ENCODE peak calls at places on chromosomes 4 and X, in four cellular contexts. T, N, H and K are unnamed samples.

GRCh38 chrX:104318330-104319009 is 63.7 kb upstream of the ESX1 start:
- DNase-seq in T (no peak), N (peak), H (no peak), K (no peak)

GRCh38 chr4:16082038-16082423 is 1.8 kb downstream of the PROM1 start:
- DNase-seq in N (no peak), H (no peak), T (no peak), K (no peak)

GRCh38 chr4:67035501-67035900 is 509.8 kb downstream of the CENPC start:
- DNase-seq in T (no peak), H (no peak), N (peak), K (no peak)

GRCh38 chr4:15489551-15489950 is 19.9 kb downstream of the CC2D2A start:
- DNase-seq in H (no peak), T (no peak), N (no peak), K (no peak)

GRCh38 chrX:123756320-123756719 is 23.5 kb upstream of the THOC2 start:
- DNase-seq in H (no peak), T (no peak), N (no peak), K (no peak)

GRCh38 chr4:5967783-5968182 is 50.4 kb downstream of the C4orf50 start:
- DNase-seq in N (no peak), H (no peak), T (no peak), K (no peak)

GRCh38 chrX:70970482-70970999 is 39.6 kb upstream of the SLC7A3 start:
- DNase-seq in H (no peak), T (peak), N (peak), K (peak)

GRCh38 chr4:113604955-113605354 is 156.6 kb downstream of the CAMK2D start:
- DNase-seq in N (peak), H (no peak), T (no peak), K (no peak)

GRCh38 chr4:106079616-106080015 is 184.3 kb downstream of the NPNT start:
- DNase-seq in T (no peak), H (no peak), N (no peak), K (no peak)

GRCh38 chr4:156968479-156968984 is 3.1 kb downstream of the PDGFC start:
- DNase-seq in H (no peak), T (peak), N (peak), K (peak)

GRCh38 chr4:169103966-169104412 is 93.9 kb upstream of the CBR4 start:
- DNase-seq in T (no peak), N (peak), H (no peak), K (peak)